ENCODE peak calls at places on chromosomes 7 and 10, in five cellular contexts. V is H1; E is neuronal stem cell; D is iris pigment epithelial cell; C is T-helper 2 cell treated with Interferon-gamma antibody and Interleukin-4, amounts not matched to agents 5 μg/mL and 100 μg/mL, for 36 hours. F is an unnamed sample.

GRCh38 chr10:124185074-124185473 is 91.7 kb upstream of the CHST15 start:
- DNase-seq in V (no peak), E (no peak), D (no peak), C (no peak), F (no peak)

GRCh38 chr7:8214162-8214897 is 47.6 kb downstream of the ICA1 start:
- DNase-seq in V (no peak), E (no peak), D (no peak), C (no peak), F (no peak)

GRCh38 chr10:96370575-96371157 is 11.9 kb upstream of the OPALIN start:
- DNase-seq in V (peak), E (peak), D (peak), C (peak), F (no peak)

GRCh38 chr7:27611043-27611442 is 51.6 kb downstream of the HIBADH start:
- DNase-seq in V (no peak), E (no peak), D (peak), C (no peak), F (no peak)

GRCh38 chr7:116579835-116580234 is 55.0 kb downstream of the CAV1 start:
- DNase-seq in V (no peak), E (no peak), D (no peak), C (no peak), F (no peak)

GRCh38 chr10:115654961-115655360 is 561.8 kb downstream of the ATRNL1 start:
- DNase-seq in V (no peak), E (no peak), D (peak), C (no peak), F (no peak)

GRCh38 chr10:79026341-79026761 is 42.4 kb upstream of the ZMIZ1 start:
- DNase-seq in V (no peak), E (no peak), D (no peak), C (no peak), F (no peak)

GRCh38 chr7:142960955-142961512 is 1.1 kb downstream of the KEL start:
- DNase-seq in V (no peak), E (no peak), D (no peak), C (no peak), F (no peak)

GRCh38 chr10:43257210-43258031 is 9.4 kb downstream of the RASGEF1A start:
- DNase-seq in V (no peak), E (no peak), D (no peak), C (no peak), F (no peak)

GRCh38 chr10:52442576-52442975 is 128.5 kb downstream of the DKK1 start:
- DNase-seq in V (no peak), E (no peak), D (peak), C (no peak), F (no peak)

GRCh38 chr7:29612596-29612995 is 49.0 kb downstream of the PRR15 start:
- DNase-seq in V (no peak), E (no peak), D (peak), C (no peak), F (no peak)

GRCh38 chr7:81769891-81770818 is at the start of gene HGF:
- DNase-seq in V (no peak), E (no peak), D (peak), C (no peak), F (peak)

GRCh38 chr7:50367098-50367497 is 62.6 kb downstream of the IKZF1 start:
- DNase-seq in V (no peak), E (no peak), D (no peak), C (peak), F (no peak)

GRCh38 chr7:108442039-108442568 is 14.1 kb downstream of the NRCAM start:
- DNase-seq in V (no peak), E (no peak), D (no peak), C (peak), F (no peak)

GRCh38 chr10:102342958-102343357 is 52.5 kb upstream of the NFKB2 start:
- DNase-seq in V (no peak), E (no peak), D (peak), C (no peak), F (peak)

GRCh38 chr7:80630611-80631010 is 7.8 kb upstream of the CD36 start:
- DNase-seq in V (no peak), E (no peak), D (peak), C (no peak), F (no peak)

GRCh38 chr7:27147211-27148030 is at the start of gene HOXA6:
- DNase-seq in V (no peak), E (no peak), D (no peak), C (no peak), F (no peak)

GRCh38 chr7:43642897-43643630 is 60.2 kb downstream of the STK17A start:
- DNase-seq in V (no peak), E (no peak), D (no peak), C (no peak), F (no peak)

GRCh38 chr10:116044722-116045374 is 228.2 kb downstream of the GFRA1 start:
- DNase-seq in V (no peak), E (no peak), D (peak), C (no peak), F (no peak)

GRCh38 chr7:73519867-73520672 is 2.0 kb downstream of the BAZ1B start:
- DNase-seq in V (no peak), E (no peak), D (peak), C (no peak), F (no peak)

GRCh38 chr7:155961241-155962190 is 149.3 kb upstream of the SHH start:
- DNase-seq in V (no peak), E (no peak), D (peak), C (peak), F (no peak)

GRCh38 chr7:41889040-41889439 is 186.2 kb upstream of the INHBA start:
- DNase-seq in V (no peak), E (no peak), D (no peak), C (no peak), F (no peak)

GRCh38 chr7:22477262-22477661 is 22.7 kb downstream of the STEAP1B start:
- DNase-seq in V (no peak), E (no peak), D (no peak), C (no peak), F (no peak)

GRCh38 chr7:155585956-155586355 is 39.6 kb upstream of the CNPY1 start:
- DNase-seq in V (no peak), E (no peak), D (no peak), C (no peak), F (no peak)

GRCh38 chr7:135334830-135335543 is 101.3 kb downstream of the STRA8 start:
- DNase-seq in V (no peak), E (no peak), D (no peak), C (no peak), F (no peak)

GRCh38 chr7:128829391-128830166 is 627 bp upstream of the FLNC start:
- DNase-seq in V (no peak), E (no peak), D (peak), C (no peak), F (no peak)

GRCh38 chr10:73076361-73077183 is 20.1 kb downstream of the P4HA1 start:
- DNase-seq in V (no peak), E (no peak), D (peak), C (no peak), F (peak)

GRCh38 chr7:86904949-86905834 is 154.3 kb downstream of the ELAPOR2 start:
- DNase-seq in V (no peak), E (peak), D (peak), C (no peak), F (no peak)

GRCh38 chr7:20508109-20508508 is 107.4 kb upstream of the ABCB5 start:
- DNase-seq in V (no peak), E (no peak), D (peak), C (no peak), F (no peak)

GRCh38 chr10:18793951-18794350 is 134.7 kb downstream of the ARL5B start:
- DNase-seq in V (no peak), E (no peak), D (peak), C (no peak), F (peak)

GRCh38 chr10:87642486-87642885 is 17.2 kb upstream of the PAPSS2 start:
- DNase-seq in V (no peak), E (no peak), D (no peak), C (no peak), F (no peak)

GRCh38 chr7:6621195-6622128 is 6.1 kb downstream of the ZNF853 start:
- DNase-seq in V (no peak), E (no peak), D (no peak), C (no peak), F (no peak)

GRCh38 chr10:46216836-46217748 is 69.7 kb upstream of the ANTXRL start:
- DNase-seq in V (no peak), E (no peak), D (peak), C (no peak), F (no peak)

GRCh38 chr10:108050626-108051025 is 886.1 kb upstream of the SORCS1 start:
- DNase-seq in V (no peak), E (no peak), D (no peak), C (no peak), F (no peak)

GRCh38 chr7:103592187-103592586 is 146.2 kb upstream of the SLC26A5 start:
- DNase-seq in V (no peak), E (no peak), D (no peak), C (no peak), F (no peak)

GRCh38 chr7:1516586-1517251 is 12.5 kb upstream of the INTS1 start:
- DNase-seq in V (no peak), E (no peak), D (no peak), C (no peak), F (no peak)

GRCh38 chr7:92763636-92764423 is 72.5 kb downstream of the CDK6 start:
- DNase-seq in V (peak), E (no peak), D (peak), C (no peak), F (no peak)

F was measured in AG04450.